ENCODE peak calls at places on chromosomes 6 and 20, in four cellular contexts. L, O, W and V are unnamed samples.

GRCh38 chr6:107493158-107494057 is 3.5 kb downstream of the SOBP start:
- DNase-seq in L (no peak), O (no peak), W (peak), V (no peak)

GRCh38 chr6:39555136-39555535 is 170.1 kb downstream of the KIF6 start:
- DNase-seq in L (no peak), O (no peak), W (no peak), V (no peak)

GRCh38 chr20:61875996-61876395 is 189.7 kb downstream of the TAF4 start:
- DNase-seq in L (no peak), O (no peak), W (no peak), V (no peak)

GRCh38 chr6:33621396-33622388 is 570 bp downstream of the ITPR3 start:
- DNase-seq in L (no peak), O (peak), W (no peak), V (no peak)

GRCh38 chr6:53588816-53589509 is 44.1 kb upstream of the GCLC start:
- DNase-seq in L (no peak), O (no peak), W (no peak), V (no peak)

GRCh38 chr6:45387236-45387635 is 9.5 kb upstream of the SUPT3H start:
- DNase-seq in L (no peak), O (no peak), W (no peak), V (no peak)

GRCh38 chr20:59640267-59640666 is 35.9 kb downstream of the PHACTR3 start:
- DNase-seq in L (no peak), O (no peak), W (no peak), V (no peak)

GRCh38 chr6:87561012-87561411 is 28.8 kb downstream of the RARS2 start:
- DNase-seq in L (no peak), O (no peak), W (no peak), V (no peak)

GRCh38 chr20:22951966-22952365 is 83.1 kb upstream of the SSTR4 start:
- DNase-seq in L (no peak), O (no peak), W (no peak), V (no peak)

GRCh38 chr6:154842828-154843227 is 109.6 kb downstream of the SCAF8 start:
- DNase-seq in L (no peak), O (no peak), W (no peak), V (no peak)

GRCh38 chr6:158649289-158650143 is at the start of gene SYTL3:
- DNase-seq in L (no peak), O (no peak), W (no peak), V (no peak)
- H3K9ac ChIP-seq in L (no peak), O (no peak), W (no peak), V (peak)

DNA sequence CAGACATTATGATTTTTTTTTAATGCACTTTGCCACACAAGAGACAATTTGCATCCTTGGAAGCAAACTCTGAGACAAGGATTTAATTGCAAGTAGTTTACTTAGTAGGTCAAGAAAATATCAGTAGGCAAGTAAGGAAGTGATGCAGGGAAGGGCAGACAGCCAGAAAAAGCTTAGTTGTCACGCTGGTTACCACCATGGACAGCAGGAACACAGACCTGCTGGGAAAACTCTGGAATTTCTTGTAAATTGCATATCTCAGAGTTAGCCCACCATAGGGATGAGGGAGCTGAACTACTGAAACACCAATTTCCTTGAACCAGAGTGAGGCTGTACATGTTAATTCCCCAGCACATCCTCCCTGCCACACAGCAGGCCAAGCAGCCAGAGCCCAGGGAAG is 92.7 kb downstream of the L3MBTL3 start:
- DNase-seq in L (no peak), O (no peak), W (no peak), V (no peak)
- TF ChIP-seq FOSL1 in L (no peak), O (no peak), W (no peak), V (no peak)

GRCh38 chr6:69816017-69816416 is 19.2 kb upstream of the LMBRD1 start:
- DNase-seq in L (no peak), O (no peak), W (no peak), V (no peak)
- H3K4me3 ChIP-seq in L (no peak), O (no peak), W (no peak), V (no peak)

DNA sequence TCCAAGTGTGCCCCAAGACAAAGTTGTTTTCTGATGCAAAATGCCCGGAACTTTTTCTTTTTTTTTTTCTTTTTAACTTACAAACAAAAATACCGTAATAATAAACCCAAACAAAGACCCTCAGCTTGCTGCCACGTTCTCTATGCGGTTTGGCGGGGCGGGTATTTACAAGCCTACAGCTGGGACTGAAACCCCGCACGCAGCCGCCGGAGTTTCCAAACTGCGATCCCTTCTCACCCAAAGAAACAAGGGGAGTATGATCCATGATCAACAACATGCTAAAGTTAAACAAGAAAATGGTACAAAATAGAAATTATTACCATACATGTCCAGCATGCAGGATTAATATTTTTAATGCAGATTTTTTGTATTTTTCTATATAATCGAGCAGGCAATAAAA is 2.1 kb downstream of the MAFB start:
- DNase-seq in L (no peak), O (no peak), W (no peak), V (no peak)
- H3K9ac ChIP-seq in L (no peak), O (no peak), W (no peak), V (no peak)

GRCh38 chr6:130848945-130849344 is 21.7 kb downstream of the SMLR1 start:
- DNase-seq in L (no peak), O (peak), W (no peak), V (no peak)
- TF ChIP-seq FOSL1 in L (no peak), O (no peak), W (no peak), V (no peak)

DNA sequence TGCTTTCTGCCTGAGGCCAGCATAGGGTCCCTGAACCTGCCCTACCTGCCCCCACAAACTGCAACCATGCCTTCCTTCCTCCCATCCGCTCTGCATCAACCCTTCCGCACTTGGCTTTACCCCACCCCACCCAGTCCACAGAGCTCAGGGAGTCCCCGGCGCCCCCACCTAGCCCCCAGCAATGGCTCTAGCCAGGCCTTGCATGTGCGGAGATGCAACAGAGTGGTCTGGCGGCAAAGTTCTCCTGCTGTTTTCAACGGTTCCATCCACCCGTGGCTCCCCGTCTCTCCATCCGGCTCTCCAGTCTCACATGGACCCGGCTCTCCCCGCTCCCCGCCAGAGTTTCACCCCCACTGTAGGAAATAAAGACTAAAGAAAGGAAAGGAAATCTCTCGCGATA is 795 bp downstream of the LRFN2 start:
- DNase-seq in L (no peak), O (no peak), W (no peak), V (no peak)
- H3K4me3 ChIP-seq in L (peak), O (no peak), W (no peak), V (no peak)